ENCODE peak calls at places on chromosomes 12 and 14, in nine cellular contexts. X, O, M, K, P, E, L, W and H are unnamed samples.

GRCh38 chr14:71380271-71380670 is 473.0 kb downstream of the PCNX1 start:
- DNase-seq in X (no peak), O (no peak), M (no peak), K (no peak), P (no peak), E (peak; percentile 49), L (peak; percentile 91), W (no peak), H (no peak)

GRCh38 chr12:94545937-94546771 is 86.5 kb upstream of the CEP83 start:
- DNase-seq in X (peak; percentile 77), O (no peak), M (no peak), K (peak; percentile 52), P (peak; percentile 40), E (peak; percentile 80), L (peak; percentile 52), W (no peak), H (no peak)

GRCh38 chr12:42585846-42586226 is 3.7 kb downstream of the PRICKLE1 start:
- DNase-seq in X (no peak), O (no peak), M (no peak), K (no peak), P (no peak), E (no peak), L (no peak), W (no peak), H (no peak)

GRCh38 chr14:90795744-90796143 is 20.5 kb downstream of the TTC7B start:
- DNase-seq in X (peak; percentile 87), O (no peak), M (no peak), K (peak; percentile 23), P (no peak), E (peak; percentile 77), L (peak; percentile 79), W (no peak), H (no peak)

GRCh38 chr14:61561144-61561543 is 134.2 kb upstream of the HIF1A start:
- DNase-seq in X (peak; percentile 76), O (no peak), M (peak; percentile 20), K (no peak), P (no peak), E (peak; percentile 67), L (peak; percentile 61), W (no peak), H (no peak)

GRCh38 chr12:11545438-11546330 is 103.8 kb upstream of the ETV6 start:
- DNase-seq in X (no peak), O (peak; percentile 67), M (no peak), K (no peak), P (no peak), E (no peak), L (no peak), W (peak; percentile 56), H (no peak)

GRCh38 chr12:20367731-20368652 is at the start of gene PDE3A:
- DNase-seq in X (peak; percentile 78), O (no peak), M (no peak), K (peak; percentile 67), P (peak; percentile 14), E (peak; percentile 84), L (peak; percentile 81), W (no peak), H (peak; percentile 80)

GRCh38 chr14:96176275-96176674 is 28.4 kb upstream of the BDKRB2 start:
- DNase-seq in X (peak; percentile 89), O (no peak), M (no peak), K (no peak), P (no peak), E (peak; percentile 56), L (no peak), W (no peak), H (no peak)

GRCh38 chr14:50763386-50764007 is 67.5 kb downstream of the NIN start:
- DNase-seq in X (peak; percentile 97), O (no peak), M (no peak), K (no peak), P (peak; percentile 80), E (peak; percentile 95), L (peak; percentile 87), W (no peak), H (no peak)

GRCh38 chr14:67170706-67171105 is 18.5 kb upstream of the GARIN2 start:
- DNase-seq in X (no peak), O (no peak), M (no peak), K (no peak), P (no peak), E (no peak), L (no peak), W (no peak), H (no peak)

GRCh38 chr14:28774764-28775738 is 8.5 kb downstream of the FOXG1 start:
- DNase-seq in X (no peak), O (no peak), M (no peak), K (no peak), P (no peak), E (no peak), L (no peak), W (no peak), H (no peak)

GRCh38 chr14:104794099-104794498 is 1.4 kb downstream of the AKT1 start:
- DNase-seq in X (peak; percentile 66), O (peak; percentile 42), M (no peak), K (no peak), P (no peak), E (peak; percentile 53), L (peak; percentile 47), W (no peak), H (no peak)

GRCh38 chr12:27521066-27521465 is 2.9 kb upstream of the PPFIBP1 start:
- DNase-seq in X (peak; percentile 62), O (no peak), M (no peak), K (peak; percentile 18), P (no peak), E (peak; percentile 63), L (peak; percentile 61), W (no peak), H (no peak)

GRCh38 chr12:728781-729180 is 23.6 kb upstream of the WNK1 start:
- DNase-seq in X (no peak), O (peak; percentile 54), M (no peak), K (no peak), P (no peak), E (no peak), L (no peak), W (no peak), H (no peak)

GRCh38 chr12:59672273-59672672 is 76.4 kb downstream of the SLC16A7 start:
- DNase-seq in X (no peak), O (no peak), M (no peak), K (no peak), P (no peak), E (no peak), L (no peak), W (no peak), H (no peak)

GRCh38 chr12:48758186-48758585 is 30.7 kb downstream of the ADCY6 start:
- DNase-seq in X (no peak), O (no peak), M (no peak), K (no peak), P (no peak), E (no peak), L (no peak), W (no peak), H (no peak)

GRCh38 chr12:9745191-9745590 is 12.3 kb upstream of the CLECL1 start:
- DNase-seq in X (no peak), O (no peak), M (no peak), K (no peak), P (no peak), E (no peak), L (no peak), W (no peak), H (no peak)

GRCh38 chr14:100524933-100525243 is 62.3 kb downstream of the BEGAIN start:
- DNase-seq in X (peak; percentile 21), O (no peak), M (peak; percentile 22), K (peak; percentile 70), P (no peak), E (peak; percentile 9), L (no peak), W (no peak), H (peak; percentile 64)

GRCh38 chr14:79721399-79722084 is 489.8 kb downstream of the DIO2 start:
- DNase-seq in X (no peak), O (no peak), M (no peak), K (no peak), P (no peak), E (no peak), L (no peak), W (no peak), H (no peak)

GRCh38 chr14:24863933-24864708 is 185.8 kb downstream of the STXBP6 start:
- DNase-seq in X (no peak), O (no peak), M (no peak), K (no peak), P (no peak), E (no peak), L (no peak), W (no peak), H (no peak)

DNA sequence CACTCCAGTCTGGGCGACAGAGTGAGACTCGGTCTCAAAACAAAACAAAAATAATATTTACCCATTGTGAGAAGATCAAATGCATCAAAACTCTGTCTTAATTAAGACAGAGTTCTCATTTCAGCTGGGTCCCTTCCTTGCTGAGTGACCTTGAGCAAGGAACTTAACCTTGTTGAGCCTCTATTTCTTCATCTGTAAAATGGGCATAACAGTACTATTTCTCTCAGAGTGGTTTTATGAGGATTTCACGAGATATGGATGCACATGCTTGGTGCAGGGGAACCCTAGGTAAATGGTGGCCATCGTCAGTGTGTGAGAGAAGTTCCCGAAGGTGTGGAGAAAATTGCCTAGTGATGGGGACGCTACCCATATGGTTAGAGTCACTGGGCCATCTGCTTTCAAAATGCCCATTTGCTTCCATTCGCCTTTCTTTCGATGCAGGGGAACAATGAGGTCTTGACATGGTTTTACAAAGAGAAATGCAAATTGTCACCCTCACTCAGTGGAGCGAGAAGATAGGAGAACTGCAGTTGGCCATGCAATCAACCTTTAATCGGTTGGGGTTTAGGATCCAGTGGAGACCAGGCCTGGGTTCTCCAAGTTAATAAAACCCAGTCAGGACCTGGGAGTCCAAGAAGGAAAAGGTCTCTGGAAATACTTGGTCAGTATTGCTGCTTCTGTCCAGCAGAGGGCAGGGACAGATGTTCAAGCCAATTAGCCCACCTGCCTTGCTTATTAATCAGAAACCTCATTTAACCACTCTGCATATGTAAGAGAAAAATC is 37.1 kb downstream of the CFAP251 start:
- DNase-seq in X (peak; percentile 51), O (no peak), M (no peak), K (no peak), P (no peak), E (peak; percentile 52), L (no peak), W (no peak), H (no peak)
- TF ChIP-seq CTCF in X (peak; percentile 69), O (no peak), M (no peak), K (peak; percentile 58), P (no peak), E (peak; percentile 65), L (peak; percentile 61), W (peak; percentile 38), H (peak; percentile 68)

GRCh38 chr14:52729925-52730707 is at the start of gene STYX:
- DNase-seq in X (peak; percentile 96), O (peak; percentile 98), M (peak; percentile 91), K (peak; percentile 98), P (peak; percentile 99), E (peak; percentile 98), L (peak; percentile 93), W (peak; percentile 88), H (peak; percentile 99)
- TF ChIP-seq CTCF in X (no peak), O (no peak), M (no peak), K (peak; percentile 13), P (peak; percentile 15), E (no peak), L (no peak), W (no peak), H (peak; percentile 20)

GRCh38 chr12:120744922-120745493 is 19.4 kb downstream of the ACADS start:
- DNase-seq in X (no peak), O (no peak), M (no peak), K (no peak), P (no peak), E (no peak), L (no peak), W (no peak), H (no peak)
- TF ChIP-seq CTCF in X (no peak), O (no peak), M (no peak), K (no peak), P (no peak), E (no peak), L (no peak), W (no peak), H (no peak)

GRCh38 chr12:132243596-132244289 is 85.6 kb downstream of the GALNT9 start:
- DNase-seq in X (no peak), O (no peak), M (no peak), K (no peak), P (no peak), E (no peak), L (no peak), W (no peak), H (no peak)
- TF ChIP-seq CTCF in X (no peak), O (no peak), M (no peak), K (no peak), P (no peak), E (no peak), L (no peak), W (no peak), H (no peak)